ENCODE peak calls at places on chromosomes 7 and 10, in five cellular contexts. One of them, this sample, is unnamed.

GRCh38 chr10:91367127-91367531 is 43.0 kb upstream of the HECTD2 start:
- DNase-seq in naive B cell: no peak
- DNase-seq in hypothalamus: no peak
- DNase-seq in HTR-8/SVneo: no peak
- DNase-seq in effector memory CD8-positive, alpha-beta T cell: no peak
- DNase-seq in this sample: no peak

GRCh38 chr10:113518816-113519591 is 33.8 kb upstream of the HABP2 start:
- DNase-seq in HTR-8/SVneo: no peak
- DNase-seq in naive B cell: no peak
- DNase-seq in hypothalamus: no peak
- DNase-seq in effector memory CD8-positive, alpha-beta T cell: no peak
- DNase-seq in this sample: no peak

GRCh38 chr7:70738080-70738479 is 393.9 kb upstream of the GALNT17 start:
- DNase-seq in hypothalamus: peak; percentile 36
- DNase-seq in effector memory CD8-positive, alpha-beta T cell: no peak
- DNase-seq in naive B cell: no peak
- DNase-seq in HTR-8/SVneo: no peak
- DNase-seq in this sample: no peak

GRCh38 chr7:106223156-106223555 is 61.6 kb downstream of the NAMPT start:
- DNase-seq in HTR-8/SVneo: no peak
- DNase-seq in hypothalamus: no peak
- DNase-seq in effector memory CD8-positive, alpha-beta T cell: no peak
- DNase-seq in naive B cell: no peak
- DNase-seq in this sample: no peak

GRCh38 chr10:88786032-88786770 is 16.3 kb upstream of the LIPM start:
- DNase-seq in hypothalamus: no peak
- DNase-seq in naive B cell: no peak
- DNase-seq in HTR-8/SVneo: no peak
- DNase-seq in effector memory CD8-positive, alpha-beta T cell: no peak
- DNase-seq in this sample: no peak

GRCh38 chr7:30647589-30647988 is 34.7 kb downstream of the CRHR2 start:
- DNase-seq in HTR-8/SVneo: no peak
- DNase-seq in effector memory CD8-positive, alpha-beta T cell: no peak
- DNase-seq in naive B cell: no peak
- DNase-seq in hypothalamus: no peak
- DNase-seq in this sample: no peak

GRCh38 chr7:452230-452751 is 67.4 kb downstream of the PDGFA start:
- DNase-seq in hypothalamus: no peak
- DNase-seq in effector memory CD8-positive, alpha-beta T cell: no peak
- DNase-seq in naive B cell: no peak
- DNase-seq in HTR-8/SVneo: no peak
- DNase-seq in this sample: no peak

GRCh38 chr7:106957766-106958165 is 86.7 kb upstream of the PRKAR2B start:
- DNase-seq in naive B cell: no peak
- DNase-seq in HTR-8/SVneo: no peak
- DNase-seq in effector memory CD8-positive, alpha-beta T cell: no peak
- DNase-seq in hypothalamus: no peak
- DNase-seq in this sample: no peak

GRCh38 chr10:44685177-44685576 is 226.0 kb upstream of the TMEM72 start:
- DNase-seq in HTR-8/SVneo: no peak
- DNase-seq in naive B cell: no peak
- DNase-seq in hypothalamus: no peak
- DNase-seq in effector memory CD8-positive, alpha-beta T cell: no peak
- DNase-seq in this sample: no peak